ENCODE peak calls at places on chromosomes 16 and 17, in seven cellular contexts. One of them, this sample, is unnamed. For H3K36me3 and H3K4me1, the result is how much of the 10 kb centered on the place peaks cover.

GRCh38 chr16:58843675-58844074 is 109.6 kb upstream of the GOT2 start:
- DNase-seq in DND-41: no peak
- DNase-seq in adrenal gland: no peak
- DNase-seq in CD4-positive, alpha-beta memory T cell: no peak
- DNase-seq in left ventricle myocardium inferior: no peak
- DNase-seq in GM23248: peak
- DNase-seq in heart left ventricle: no peak
- DNase-seq in this sample: no peak

GRCh38 chr16:83245061-83245460 is 562.7 kb upstream of the HSBP1 start:
- DNase-seq in DND-41: no peak
- DNase-seq in adrenal gland: no peak
- DNase-seq in CD4-positive, alpha-beta memory T cell: no peak
- DNase-seq in left ventricle myocardium inferior: no peak
- DNase-seq in GM23248: peak
- DNase-seq in heart left ventricle: no peak
- DNase-seq in this sample: no peak

GRCh38 chr17:1597861-1598342 is 30.7 kb downstream of the SLC43A2 start:
- DNase-seq in DND-41: no peak
- DNase-seq in adrenal gland: no peak
- DNase-seq in CD4-positive, alpha-beta memory T cell: no peak
- DNase-seq in left ventricle myocardium inferior: no peak
- DNase-seq in GM23248: no peak
- DNase-seq in heart left ventricle: no peak
- DNase-seq in this sample: no peak

GRCh38 chr16:2692948-2693651 is 10.8 kb downstream of the KCTD5 start:
- DNase-seq in DND-41: no peak
- DNase-seq in adrenal gland: no peak
- DNase-seq in CD4-positive, alpha-beta memory T cell: no peak
- DNase-seq in left ventricle myocardium inferior: no peak
- DNase-seq in GM23248: no peak
- DNase-seq in heart left ventricle: no peak
- DNase-seq in this sample: peak

GRCh38 chr17:8048236-8048635 is 9.4 kb downstream of the ALOX15B start:
- DNase-seq in DND-41: no peak
- DNase-seq in adrenal gland: no peak
- DNase-seq in CD4-positive, alpha-beta memory T cell: no peak
- DNase-seq in left ventricle myocardium inferior: no peak
- DNase-seq in GM23248: no peak
- DNase-seq in heart left ventricle: no peak
- DNase-seq in this sample: no peak

GRCh38 chr16:88638323-88639230 is at the start of gene IL17C:
- DNase-seq in DND-41: no peak
- DNase-seq in adrenal gland: no peak
- DNase-seq in CD4-positive, alpha-beta memory T cell: peak
- DNase-seq in left ventricle myocardium inferior: no peak
- DNase-seq in GM23248: no peak
- DNase-seq in heart left ventricle: no peak
- DNase-seq in this sample: peak

GRCh38 chr16:82582971-82583370 is 43.8 kb upstream of the CDH13 start:
- DNase-seq in DND-41: no peak
- DNase-seq in adrenal gland: no peak
- DNase-seq in CD4-positive, alpha-beta memory T cell: no peak
- DNase-seq in left ventricle myocardium inferior: no peak
- DNase-seq in GM23248: peak
- DNase-seq in heart left ventricle: no peak
- DNase-seq in this sample: no peak

GRCh38 chr16:22693670-22694340 is 120.2 kb upstream of the HS3ST2 start:
- DNase-seq in DND-41: no peak
- DNase-seq in adrenal gland: no peak
- DNase-seq in CD4-positive, alpha-beta memory T cell: no peak
- DNase-seq in left ventricle myocardium inferior: no peak
- DNase-seq in GM23248: peak
- DNase-seq in heart left ventricle: no peak
- DNase-seq in this sample: no peak

GRCh38 chr17:38587956-38588771 is 17.6 kb downstream of the SRCIN1 start:
- DNase-seq in DND-41: no peak
- DNase-seq in adrenal gland: no peak
- DNase-seq in CD4-positive, alpha-beta memory T cell: no peak
- DNase-seq in left ventricle myocardium inferior: no peak
- DNase-seq in GM23248: no peak
- DNase-seq in heart left ventricle: no peak
- DNase-seq in this sample: peak

GRCh38 chr17:78852709-78853111 is 12.1 kb upstream of the USP36 start:
- DNase-seq in DND-41: no peak
- DNase-seq in adrenal gland: no peak
- DNase-seq in CD4-positive, alpha-beta memory T cell: no peak
- DNase-seq in left ventricle myocardium inferior: no peak
- DNase-seq in GM23248: no peak
- DNase-seq in heart left ventricle: no peak
- DNase-seq in this sample: peak
- H3K36me3 ChIP-seq in DND-41: under half
- H3K36me3 ChIP-seq in adrenal gland: under half
- H3K36me3 ChIP-seq in CD4-positive, alpha-beta memory T cell: under half
- H3K36me3 ChIP-seq in left ventricle myocardium inferior: half or more
- H3K36me3 ChIP-seq in GM23248: under half
- H3K36me3 ChIP-seq in heart left ventricle: under half
- H3K36me3 ChIP-seq in this sample: under half

GRCh38 chr17:58593121-58593520 is 78.7 kb upstream of the MTMR4 start:
- DNase-seq in DND-41: no peak
- DNase-seq in adrenal gland: no peak
- DNase-seq in CD4-positive, alpha-beta memory T cell: no peak
- DNase-seq in left ventricle myocardium inferior: no peak
- DNase-seq in GM23248: no peak
- DNase-seq in heart left ventricle: no peak
- DNase-seq in this sample: no peak
- H3K4me1 ChIP-seq in DND-41: under half
- H3K4me1 ChIP-seq in adrenal gland: under half
- H3K4me1 ChIP-seq in CD4-positive, alpha-beta memory T cell: under half
- H3K4me1 ChIP-seq in left ventricle myocardium inferior: under half
- H3K4me1 ChIP-seq in GM23248: under half
- H3K4me1 ChIP-seq in heart left ventricle: under half
- H3K4me1 ChIP-seq in this sample: under half

GRCh38 chr16:85768225-85768624 is 17.3 kb upstream of the C16orf74 start:
- DNase-seq in DND-41: no peak
- DNase-seq in adrenal gland: no peak
- DNase-seq in CD4-positive, alpha-beta memory T cell: no peak
- DNase-seq in left ventricle myocardium inferior: no peak
- DNase-seq in GM23248: peak
- DNase-seq in heart left ventricle: no peak
- DNase-seq in this sample: peak
- H3K4me3 ChIP-seq in DND-41: no peak
- H3K4me3 ChIP-seq in adrenal gland: no peak
- H3K4me3 ChIP-seq in CD4-positive, alpha-beta memory T cell: no peak
- H3K4me3 ChIP-seq in left ventricle myocardium inferior: no peak
- H3K4me3 ChIP-seq in GM23248: no peak
- H3K4me3 ChIP-seq in heart left ventricle: no peak
- H3K4me3 ChIP-seq in this sample: no peak

GRCh38 chr16:11686713-11687112 is 18.5 kb downstream of the SNN start:
- DNase-seq in DND-41: no peak
- DNase-seq in adrenal gland: no peak
- DNase-seq in CD4-positive, alpha-beta memory T cell: no peak
- DNase-seq in left ventricle myocardium inferior: no peak
- DNase-seq in GM23248: no peak
- DNase-seq in heart left ventricle: no peak
- DNase-seq in this sample: no peak
- H3K36me3 ChIP-seq in DND-41: half or more
- H3K36me3 ChIP-seq in adrenal gland: under half
- H3K36me3 ChIP-seq in CD4-positive, alpha-beta memory T cell: half or more
- H3K36me3 ChIP-seq in left ventricle myocardium inferior: half or more
- H3K36me3 ChIP-seq in GM23248: half or more
- H3K36me3 ChIP-seq in heart left ventricle: half or more
- H3K36me3 ChIP-seq in this sample: half or more

DNA sequence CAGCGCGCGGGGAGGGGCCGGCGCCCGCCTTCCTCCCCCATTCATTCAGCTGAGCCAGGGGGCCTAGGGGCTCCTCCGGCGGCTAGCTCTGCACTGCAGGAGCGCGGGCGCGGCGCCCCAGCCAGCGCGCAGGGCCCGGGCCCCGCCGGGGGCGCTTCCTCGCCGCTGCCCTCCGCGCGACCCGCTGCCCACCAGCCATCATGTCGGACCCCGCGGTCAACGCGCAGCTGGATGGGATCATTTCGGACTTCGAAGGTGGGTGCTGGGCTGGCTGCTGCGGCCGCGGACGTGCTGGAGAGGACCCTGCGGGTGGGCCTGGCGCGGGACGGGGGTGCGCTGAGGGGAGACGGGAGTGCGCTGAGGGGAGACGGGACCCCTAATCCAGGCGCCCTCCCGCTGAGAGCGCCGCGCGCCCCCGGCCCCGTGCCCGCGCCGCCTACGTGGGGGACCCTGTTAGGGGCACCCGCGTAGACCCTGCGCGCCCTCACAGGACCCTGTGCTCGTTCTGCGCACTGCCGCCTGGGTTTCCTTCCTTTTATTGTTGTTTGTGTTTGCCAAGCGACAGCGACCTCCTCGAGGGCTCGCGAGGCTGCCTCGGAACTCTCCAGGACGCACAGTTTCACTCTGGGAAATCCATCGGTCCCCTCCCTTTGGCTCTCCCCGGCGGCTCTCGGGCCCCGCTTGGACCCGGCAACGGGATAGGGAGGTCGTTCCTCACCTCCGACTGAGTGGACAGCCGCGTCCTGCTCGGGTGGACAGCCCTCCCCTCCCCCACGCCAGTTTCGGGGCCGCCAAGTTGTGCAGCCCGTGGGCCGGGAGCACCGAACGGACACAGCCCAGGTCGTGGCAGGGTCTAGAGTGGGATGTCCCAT is 232.8 kb downstream of the SEC14L1 start:
- DNase-seq in DND-41: peak
- DNase-seq in adrenal gland: peak
- DNase-seq in CD4-positive, alpha-beta memory T cell: peak
- DNase-seq in left ventricle myocardium inferior: peak
- DNase-seq in GM23248: peak
- DNase-seq in heart left ventricle: peak
- DNase-seq in this sample: peak
- H3K4me1 ChIP-seq in DND-41: half or more
- H3K4me1 ChIP-seq in adrenal gland: under half
- H3K4me1 ChIP-seq in CD4-positive, alpha-beta memory T cell: half or more
- H3K4me1 ChIP-seq in left ventricle myocardium inferior: half or more
- H3K4me1 ChIP-seq in GM23248: under half
- H3K4me1 ChIP-seq in heart left ventricle: half or more
- H3K4me1 ChIP-seq in this sample: under half

This sample was measured in endodermal cell.